ENCODE peak calls at places on chromosomes 5 and 9, in ten cellular contexts. E, I, W, G, D, N, C, Q, S and A are unnamed samples.

GRCh38 chr5:6703791-6704190 is 9.4 kb upstream of the TENT4A start:
- DNase-seq in W (no peak), I (no peak), N (no peak), D (no peak), E (no peak), Q (no peak), G (no peak), C (peak), S (no peak), A (no peak)

GRCh38 chr5:141805874-141806273 is 72.3 kb downstream of the PCDH1 start:
- DNase-seq in E (peak), D (no peak), Q (peak), G (no peak), W (no peak), I (no peak), N (no peak), S (peak), C (no peak), A (no peak)

GRCh38 chr5:142845402-142845901 is 75.3 kb downstream of the ARHGAP26 start:
- DNase-seq in N (peak), Q (no peak), S (peak), I (no peak), G (no peak), W (no peak), C (no peak), D (no peak), E (no peak), A (no peak)

GRCh38 chr5:127084656-127085055 is 11.4 kb upstream of the C5orf63 start:
- DNase-seq in G (no peak), Q (no peak), I (no peak), S (no peak), N (no peak), D (no peak), C (no peak), W (no peak), E (no peak), A (no peak)

GRCh38 chr9:89036383-89036782 is 45.1 kb downstream of the S1PR3 start:
- DNase-seq in I (no peak), D (no peak), Q (peak), C (peak), S (no peak), W (peak), N (peak), G (no peak), E (no peak), A (no peak)

GRCh38 chr5:176543428-176544182 is 5.5 kb upstream of the CDHR2 start:
- DNase-seq in S (peak), I (peak), C (peak), D (peak), W (no peak), E (no peak), G (peak), Q (peak), N (peak), A (peak)

GRCh38 chr9:99001892-99002291 is 58.2 kb downstream of the COL15A1 start:
- DNase-seq in E (no peak), Q (no peak), D (no peak), W (no peak), S (no peak), I (no peak), N (no peak), C (no peak), G (no peak), A (no peak)

GRCh38 chr5:64229163-64229774 is 63.6 kb downstream of the RNF180 start:
- DNase-seq in S (no peak), I (no peak), D (no peak), G (peak), E (no peak), W (peak), C (peak), N (no peak), Q (peak), A (peak)

GRCh38 chr5:10564838-10565784 is 1.2 kb downstream of the ANKRD33B start:
- DNase-seq in G (peak), N (no peak), W (no peak), C (no peak), S (peak), E (peak), D (no peak), Q (no peak), I (peak), A (no peak)

GRCh38 chr5:149493316-149493715 is 57.9 kb downstream of the CSNK1A1 start:
- DNase-seq in W (no peak), C (no peak), S (no peak), E (no peak), G (no peak), Q (no peak), N (no peak), D (no peak), I (no peak), A (no peak)

GRCh38 chr9:114223564-114224246 is 68.4 kb downstream of the COL27A1 start:
- DNase-seq in S (no peak), I (no peak), Q (peak), W (no peak), D (no peak), G (no peak), E (no peak), C (peak), N (no peak), A (no peak)

GRCh38 chr9:133935328-133936040 is 56.6 kb downstream of the VAV2 start:
- DNase-seq in E (no peak), N (peak), C (peak), I (no peak), S (peak), Q (peak), W (no peak), G (no peak), D (peak), A (no peak)

GRCh38 chr5:159104058-159104651 is 4.4 kb upstream of the EBF1 start:
- DNase-seq in W (no peak), S (no peak), C (peak), I (peak), D (peak), E (peak), G (no peak), N (no peak), Q (peak), A (no peak)
- TF ChIP-seq CTCF in W (peak), S (peak), C (peak), I (no peak), D (no peak), E (no peak), G (no peak), N (no peak), Q (peak), A (no peak)

GRCh38 chr5:82593481-82593880 is 315.3 kb upstream of the RPS23 start:
- DNase-seq in W (no peak), Q (peak), G (no peak), E (no peak), N (no peak), C (peak), D (no peak), S (no peak), I (no peak), A (no peak)
- TF ChIP-seq CTCF in W (no peak), Q (no peak), G (no peak), E (no peak), N (no peak), C (no peak), D (no peak), S (no peak), I (no peak), A (no peak)

GRCh38 chr9:16598316-16598715 is 272.2 kb downstream of the BNC2 start:
- DNase-seq in C (no peak), N (no peak), W (no peak), S (no peak), Q (peak), E (no peak), I (no peak), D (no peak), G (no peak), A (no peak)

GRCh38 chr9:16602494-16602893 is 268.0 kb downstream of the BNC2 start:
- DNase-seq in C (no peak), G (no peak), Q (no peak), W (no peak), S (no peak), D (no peak), E (no peak), I (no peak), N (no peak), A (no peak)

GRCh38 chr9:16601991-16602390 is 268.5 kb downstream of the BNC2 start:
- DNase-seq in G (no peak), D (no peak), I (no peak), C (no peak), N (no peak), Q (no peak), S (no peak), W (peak), E (no peak), A (no peak)
- TF ChIP-seq CTCF in G (no peak), D (no peak), I (no peak), C (no peak), N (no peak), Q (no peak), S (no peak), W (no peak), E (no peak), A (no peak)

GRCh38 chr5:4294878-4295277 is 699.2 kb downstream of the IRX1 start:
- DNase-seq in S (no peak), D (no peak), Q (no peak), I (no peak), E (no peak), G (no peak), W (no peak), C (no peak), N (no peak), A (no peak)

GRCh38 chr5:4295663-4296339 is 700.2 kb downstream of the IRX1 start:
- DNase-seq in D (no peak), G (no peak), Q (peak), E (peak), C (no peak), S (no peak), W (peak), N (no peak), I (peak), A (no peak)
- TF ChIP-seq CTCF in D (peak), G (peak), Q (peak), E (peak), C (peak), S (peak), W (peak), N (peak), I (peak), A (no peak)

GRCh38 chr5:137752873-137753226 is 1.3 kb downstream of the HNRNPA0 start:
- DNase-seq in N (peak), Q (no peak), C (peak), G (peak), S (no peak), I (peak), W (peak), D (no peak), E (peak), A (no peak)

GRCh38 chr5:137753227-137753985 is 757 bp downstream of the HNRNPA0 start:
- DNase-seq in I (peak), E (peak), C (no peak), Q (no peak), D (peak), S (peak), G (peak), W (no peak), N (peak), A (peak)

GRCh38 chr5:137753986-137754235 is 252 bp downstream of the HNRNPA0 start:
- DNase-seq in N (no peak), W (no peak), D (no peak), S (no peak), C (no peak), I (no peak), E (no peak), G (no peak), Q (no peak), A (no peak)

GRCh38 chr5:137750436-137750835 is 3.7 kb downstream of the HNRNPA0 start:
- DNase-seq in C (no peak), W (no peak), D (no peak), G (no peak), S (no peak), Q (no peak), E (no peak), I (no peak), N (no peak), A (no peak)

DNA sequence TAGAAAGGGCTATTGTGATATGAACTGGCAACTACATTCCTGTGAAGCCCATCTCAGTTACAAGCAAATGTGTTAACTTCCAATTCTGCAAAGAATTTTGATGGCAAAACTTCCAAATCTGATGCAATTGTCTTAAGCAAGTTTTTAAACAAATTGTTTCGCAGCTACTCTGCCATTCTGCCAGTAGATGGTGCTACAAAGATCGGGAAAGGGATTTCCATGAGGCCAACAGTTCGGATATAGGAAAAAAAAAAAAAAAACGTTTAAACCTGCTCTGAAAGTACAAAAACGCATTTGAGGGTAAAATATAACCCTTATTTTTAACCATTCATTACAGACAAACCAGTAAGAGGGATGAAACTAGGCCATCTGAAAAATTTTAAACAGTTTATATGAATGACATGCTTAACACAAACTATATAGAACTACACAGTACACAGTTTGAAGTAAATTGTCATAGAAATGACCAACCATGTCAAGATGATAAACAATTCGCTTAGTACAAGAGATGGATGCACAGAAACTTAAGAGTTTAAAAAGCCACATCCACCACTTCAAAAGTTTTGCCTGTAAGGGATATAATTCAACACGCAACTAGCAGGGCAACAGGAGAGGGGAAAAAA is 2.2 kb downstream of the HNRNPA0 start:
- DNase-seq in Q (peak), E (peak), N (peak), G (peak), W (peak), I (no peak), D (no peak), C (peak), S (no peak), A (no peak)
- TF ChIP-seq CTCF in Q (peak), E (peak), N (peak), G (peak), W (peak), I (peak), D (peak), C (peak), S (peak), A (peak)